ENCODE peak calls at places on chromosomes 12 and 14, in five cellular contexts. L is tibial nerve, G is small intestine, Q is psoas muscle, M is IMR-90. C is an unnamed sample. For H3K27me3, the result is how much of the 10 kb centered on the place peaks cover.

GRCh38 chr12:19058235-19059021 is 71.1 kb upstream of the PLEKHA5 start:
- DNase-seq in G (peak), L (no peak), M (peak), Q (no peak), C (no peak)

GRCh38 chr14:97458302-97459137 is 661.3 kb downstream of the VRK1 start:
- DNase-seq in M (no peak), L (no peak), Q (no peak), G (peak), C (no peak)

GRCh38 chr14:90641111-90642010 is 174.9 kb downstream of the TTC7B start:
- DNase-seq in Q (no peak), G (no peak), M (peak), L (no peak), C (no peak)

GRCh38 chr12:67006612-67007011 is 262.5 kb upstream of the CAND1 start:
- DNase-seq in Q (no peak), M (no peak), G (no peak), L (no peak), C (no peak)

GRCh38 chr12:68240079-68240478 is 13.3 kb downstream of the IL22 start:
- DNase-seq in M (peak), L (no peak), G (peak), Q (no peak), C (no peak)

GRCh38 chr12:7079826-7080125 is 12.5 kb downstream of the C1R start:
- DNase-seq in L (no peak), G (no peak), M (peak), Q (no peak), C (no peak)

GRCh38 chr14:76782115-76782884 is 21.0 kb downstream of the VASH1 start:
- DNase-seq in Q (no peak), M (no peak), G (no peak), L (no peak), C (peak)

GRCh38 chr12:27083861-27084271 is 1.5 kb upstream of the C12orf71 start:
- DNase-seq in Q (no peak), M (peak), L (no peak), G (no peak), C (no peak)

DNA sequence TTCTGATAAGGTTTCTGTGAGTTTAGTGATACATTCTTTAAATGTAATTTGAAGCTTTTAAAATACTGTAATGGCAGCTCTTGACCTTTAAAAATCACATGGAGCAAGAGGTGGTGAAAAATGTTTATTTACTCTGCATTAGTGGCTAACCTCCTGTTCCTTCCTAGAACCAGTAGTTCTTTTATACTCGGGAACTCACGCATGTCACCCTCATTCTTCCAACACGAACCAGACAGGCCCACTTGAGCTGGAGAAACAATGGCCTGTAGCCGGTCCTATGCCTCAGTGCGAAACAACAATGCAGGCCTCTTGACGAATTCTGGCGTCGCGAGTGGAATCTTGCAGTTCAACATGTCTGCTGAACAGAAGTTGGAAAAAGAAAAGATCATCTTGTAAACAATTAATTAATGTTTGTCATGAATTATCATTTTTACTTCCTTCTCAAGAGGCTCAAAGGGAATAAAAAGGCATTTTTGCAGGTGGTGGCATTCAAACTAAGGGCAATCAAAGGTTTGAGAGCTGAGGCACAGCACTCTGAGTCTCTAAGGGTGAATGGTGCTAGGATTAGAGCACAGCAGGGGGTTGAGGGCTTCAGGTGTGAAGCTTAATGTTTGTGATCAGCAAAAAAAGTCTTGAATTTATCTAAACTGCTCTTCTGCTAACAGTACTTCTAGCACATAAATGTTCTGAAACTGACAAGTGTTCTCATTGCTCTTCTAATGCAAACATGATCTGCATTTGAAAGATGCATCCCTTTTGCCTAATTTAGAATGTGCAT is 51.3 kb downstream of the MBIP start:
- DNase-seq in Q (no peak), G (no peak), L (no peak), M (no peak), C (no peak)
- H3K27ac ChIP-seq in Q (no peak), G (no peak), L (no peak), M (no peak), C (no peak)

GRCh38 chr12:52615912-52616311 is 2.4 kb downstream of the KRT73 start:
- DNase-seq in G (no peak), L (no peak), Q (no peak), M (no peak), C (peak)
- H3K27me3 ChIP-seq in G (under half), L (under half), Q (under half), M (under half), C (under half)

DNA sequence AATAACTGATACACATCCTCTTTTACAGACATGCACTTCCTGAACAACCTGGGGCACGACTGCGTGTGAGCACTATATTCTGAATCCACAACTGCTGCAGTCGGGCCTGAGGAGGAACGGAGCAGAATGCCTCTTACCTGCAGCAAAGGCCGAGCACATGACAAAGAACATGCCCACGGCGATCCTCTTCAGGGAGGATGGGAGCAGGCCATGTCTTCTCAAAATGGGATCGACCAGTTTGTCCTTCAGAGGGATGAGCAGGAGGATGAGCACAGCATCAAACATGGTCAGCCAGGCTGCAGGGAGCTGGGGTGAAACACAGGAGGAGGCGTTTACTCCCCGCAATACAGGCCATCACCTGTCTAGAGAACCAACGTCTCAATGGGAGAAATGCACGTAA is 15.1 kb downstream of the SLC15A4 start:
- DNase-seq in L (no peak), Q (no peak), G (no peak), M (no peak), C (no peak)
- H3K27ac ChIP-seq in L (no peak), Q (peak), G (no peak), M (no peak), C (peak)

DNA sequence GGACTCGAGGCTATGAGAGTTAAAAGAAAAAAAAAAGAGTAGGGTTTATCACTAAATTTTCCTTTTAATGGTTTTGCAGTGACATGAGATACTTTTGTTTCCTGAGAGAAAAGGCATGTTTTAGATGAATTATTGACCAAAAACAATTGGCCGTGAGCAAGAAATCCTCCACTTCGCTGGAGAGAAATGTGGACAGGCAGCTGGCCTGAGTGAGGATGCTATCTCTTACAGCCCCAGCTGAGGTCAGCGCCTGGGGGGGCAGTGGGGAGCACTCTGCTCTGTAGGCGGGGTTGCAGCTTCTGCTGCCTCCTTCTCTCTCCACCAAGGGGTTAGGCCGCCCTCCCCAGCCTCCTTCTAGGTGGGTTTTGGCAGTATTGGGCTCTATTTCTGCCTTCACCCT is 54.6 kb downstream of the PRIMA1 start:
- DNase-seq in Q (no peak), L (no peak), G (no peak), M (no peak), C (no peak)
- H3K27me3 ChIP-seq in Q (under half), L (under half), G (under half), M (under half), C (under half)

GRCh38 chr14:27315947-27316346 is 718.1 kb upstream of the NOVA1 start:
- DNase-seq in L (no peak), Q (no peak), G (no peak), M (no peak), C (no peak)
- H3K27ac ChIP-seq in L (no peak), Q (no peak), G (no peak), M (no peak), C (no peak)

GRCh38 chr12:1826401-1826800 is 6.0 kb downstream of the LRTM2 start:
- DNase-seq in M (no peak), L (no peak), Q (no peak), G (no peak), C (no peak)
- H3K27me3 ChIP-seq in M (half or more), L (half or more), Q (under half), G (under half), C (under half)

GRCh38 chr12:31599053-31599452 is 8.1 kb upstream of the DENND5B start:
- DNase-seq in G (no peak), L (no peak), M (no peak), Q (no peak), C (no peak)
- H3K27ac ChIP-seq in G (no peak), L (no peak), M (no peak), Q (no peak), C (no peak)

DNA sequence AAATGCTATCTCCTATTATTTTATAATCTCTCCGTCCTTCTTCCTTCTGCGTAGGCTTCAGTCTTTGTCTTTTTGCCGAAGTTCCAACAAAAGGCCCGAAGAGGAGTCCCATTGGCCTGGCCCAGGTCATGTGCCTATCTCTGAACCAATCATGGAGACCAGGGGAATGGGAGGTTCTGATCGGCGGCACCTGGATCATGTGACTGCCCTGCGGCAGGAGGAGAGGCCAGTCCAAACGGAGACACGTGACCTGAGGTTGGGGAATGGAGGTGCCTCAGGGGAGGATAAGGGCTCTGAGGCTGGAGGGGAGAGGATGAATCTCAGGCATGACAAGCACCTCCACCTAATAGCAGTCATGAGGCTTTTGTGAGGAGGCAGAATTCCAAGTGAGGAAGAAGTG is 86.0 kb downstream of the AACS start:
- DNase-seq in G (no peak), L (no peak), M (no peak), Q (no peak), C (no peak)
- H3K27me3 ChIP-seq in G (under half), L (under half), M (under half), Q (under half), C (under half)

GRCh38 chr12:32535260-32535999 is 136.1 kb downstream of the FGD4 start:
- DNase-seq in M (peak), Q (peak), L (peak), G (peak), C (peak)

GRCh38 chr12:32534698-32535097 is 135.3 kb downstream of the FGD4 start:
- DNase-seq in Q (no peak), G (no peak), L (no peak), M (no peak), C (no peak)

GRCh38 chr12:32533971-32534590 is 134.7 kb downstream of the FGD4 start:
- DNase-seq in L (peak), M (peak), G (peak), Q (peak), C (peak)

GRCh38 chr12:32532951-32533350 is 133.6 kb downstream of the FGD4 start:
- DNase-seq in G (no peak), M (no peak), Q (no peak), L (no peak), C (no peak)

DNA sequence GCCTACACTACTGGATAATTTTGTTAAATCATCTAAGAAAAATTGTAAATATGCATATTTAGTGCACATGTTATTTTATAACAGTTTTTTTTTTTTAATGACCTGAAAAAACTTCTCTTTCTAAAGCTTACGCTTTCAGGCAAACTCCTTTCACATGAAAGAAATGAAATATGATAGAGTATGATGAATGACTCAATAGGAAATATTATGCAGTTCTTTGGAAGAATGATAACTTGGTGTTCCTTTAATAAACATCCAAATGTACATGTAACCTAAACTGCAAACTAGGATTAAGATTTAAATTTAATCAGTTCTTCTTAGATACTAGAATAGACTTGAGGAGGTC is 136.6 kb downstream of the FGD4 start:
- DNase-seq in M (no peak), L (no peak), G (no peak), Q (no peak), C (no peak)
- H3K27ac ChIP-seq in M (no peak), L (peak), G (no peak), Q (peak), C (peak)

GRCh38 chr14:74403619-74404417 is 22.2 kb downstream of the SYNDIG1L start:
- DNase-seq in L (no peak), G (no peak), M (no peak), Q (no peak), C (no peak)

GRCh38 chr14:74401504-74402241 is 24.3 kb downstream of the SYNDIG1L start:
- DNase-seq in M (no peak), G (peak), L (no peak), Q (peak), C (no peak)

GRCh38 chr14:74402264-74403251 is 23.5 kb downstream of the SYNDIG1L start:
- DNase-seq in L (no peak), G (no peak), Q (no peak), M (no peak), C (no peak)

GRCh38 chr14:74400919-74401503 is 25.0 kb downstream of the SYNDIG1L start:
- DNase-seq in G (no peak), Q (no peak), L (no peak), M (no peak), C (no peak)

DNA sequence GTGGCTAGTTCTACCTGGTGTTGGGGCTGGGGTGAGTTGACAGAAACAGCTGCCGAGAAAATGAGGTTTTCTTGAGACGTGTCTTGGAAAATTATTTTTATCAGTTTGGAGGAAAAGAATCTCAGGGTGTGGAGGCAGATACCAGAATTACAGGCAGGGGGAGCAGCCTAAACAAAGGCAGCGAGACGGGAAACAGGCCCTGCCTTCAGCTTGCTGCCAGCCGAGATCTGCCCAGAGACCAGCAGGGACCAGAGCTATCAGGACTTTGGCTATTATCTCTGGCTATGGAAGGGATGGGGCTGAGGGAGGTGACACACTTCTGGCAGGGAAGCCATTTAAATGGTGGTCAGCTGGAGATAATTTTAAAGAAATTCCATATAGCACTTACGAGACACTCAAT is 25.7 kb downstream of the SYNDIG1L start:
- DNase-seq in Q (no peak), M (no peak), G (no peak), L (no peak), C (no peak)
- H3K27me3 ChIP-seq in Q (under half), M (half or more), G (under half), L (under half), C (under half)

C was measured in right atrium auricular region.